ENCODE peak calls at places on chromosomes 7 and 10, in six cellular contexts. N is posterior vena cava; M is stimulated activated CD4-positive, alpha-beta T cell treated with anti-CD3 and anti-CD28 coated beads, Interleukin-2, amount 100 ng/mL, for 48 hours; Q is cardiac fibroblast; X is GM20000; C is immature natural killer cell. O is an unnamed sample.

GRCh38 chr7:134355925-134356324 is 39.2 kb upstream of the SLC35B4 start:
- DNase-seq in N (no peak), M (no peak), Q (peak; percentile 46), X (no peak), C (no peak), O (peak; percentile 23)

GRCh38 chr7:47582748-47583740 is 1.1 kb upstream of the TNS3 start:
- DNase-seq in N (no peak), M (no peak), Q (no peak), X (no peak), C (no peak), O (no peak)

GRCh38 chr7:23335141-23335540 is 36.0 kb downstream of the MALSU1 start:
- DNase-seq in N (no peak), M (no peak), Q (no peak), X (no peak), C (no peak), O (no peak)

GRCh38 chr7:51376420-51377092 is 59.9 kb upstream of the COBL start:
- DNase-seq in N (no peak), M (no peak), Q (peak; percentile 9), X (no peak), C (no peak), O (no peak)

GRCh38 chr7:25812086-25812855 is 339.7 kb upstream of the NFE2L3 start:
- DNase-seq in N (no peak), M (no peak), Q (no peak), X (no peak), C (no peak), O (no peak)

GRCh38 chr10:6278519-6279120 is 75.9 kb downstream of the PFKFB3 start:
- DNase-seq in N (no peak), M (no peak), Q (no peak), X (no peak), C (no peak), O (no peak)

GRCh38 chr7:141989996-141990395 is 5.7 kb upstream of the MGAM start:
- DNase-seq in N (no peak), M (no peak), Q (no peak), X (no peak), C (no peak), O (no peak)

GRCh38 chr7:77413861-77414424 is 2.2 kb downstream of the GSAP start:
- DNase-seq in N (no peak), M (no peak), Q (peak; percentile 70), X (no peak), C (no peak), O (peak; percentile 25)

GRCh38 chr7:158283016-158283974 is 304.3 kb downstream of the PTPRN2 start:
- DNase-seq in N (peak; percentile 59), M (no peak), Q (no peak), X (no peak), C (no peak), O (no peak)

GRCh38 chr7:138226001-138226476 is 149.8 kb downstream of the AKR1D1 start:
- DNase-seq in N (no peak), M (no peak), Q (peak; percentile 90), X (no peak), C (no peak), O (no peak)

GRCh38 chr7:75850222-75850621 is 28.6 kb upstream of the RHBDD2 start:
- DNase-seq in N (no peak), M (no peak), Q (no peak), X (no peak), C (no peak), O (no peak)

GRCh38 chr7:95365151-95365550 is 31.0 kb downstream of the PON3 start:
- DNase-seq in N (no peak), M (no peak), Q (peak; percentile 30), X (no peak), C (no peak), O (no peak)

GRCh38 chr10:17785276-17785935 is 23.7 kb upstream of the MRC1 start:
- DNase-seq in N (no peak), M (no peak), Q (peak; percentile 39), X (no peak), C (no peak), O (no peak)

GRCh38 chr10:58280982-58281752 is 12.2 kb downstream of the CISD1 start:
- DNase-seq in N (no peak), M (no peak), Q (no peak), X (no peak), C (no peak), O (no peak)

GRCh38 chr7:46485481-46486065 is 564.5 kb upstream of the IGFBP3 start:
- DNase-seq in N (no peak), M (no peak), Q (peak; percentile 32), X (no peak), C (no peak), O (peak; percentile 22)

GRCh38 chr7:258476-259190 is 31.3 kb upstream of the FOXL3 start:
- DNase-seq in N (peak; percentile 81), M (no peak), Q (no peak), X (no peak), C (no peak), O (no peak)

GRCh38 chr7:159317294-159317693 is 172.6 kb upstream of the VIPR2 start:
- DNase-seq in N (no peak), M (no peak), Q (no peak), X (no peak), C (no peak), O (no peak)

GRCh38 chr7:27420702-27421101 is 178.1 kb downstream of the EVX1 start:
- DNase-seq in N (no peak), M (no peak), Q (no peak), X (no peak), C (no peak), O (no peak)